ENCODE peak calls at places on chromosomes 4 and X, in four cellular contexts. One of them, this sample, is unnamed.
A peak's percentile ranks its signal among the peaks of the same experiment; 100 is the strongest.

GRCh38 chr4:168585168-168586091 is 88.6 kb downstream of the PALLD start:
- DNase-seq in central memory CD4-positive, alpha-beta T cell: no peak
- DNase-seq in GM04504: no peak
- DNase-seq in upper lobe of right lung: peak; percentile 76
- DNase-seq in this sample: peak; percentile 93

GRCh38 chr4:23906839-23907238 is 17.0 kb upstream of the PPARGC1A start:
- DNase-seq in upper lobe of right lung: no peak
- DNase-seq in GM04504: no peak
- DNase-seq in central memory CD4-positive, alpha-beta T cell: no peak
- DNase-seq in this sample: no peak

GRCh38 chrX:151596282-151596681 is 32.8 kb downstream of the PASD1 start:
- DNase-seq in upper lobe of right lung: no peak
- DNase-seq in GM04504: no peak
- DNase-seq in central memory CD4-positive, alpha-beta T cell: no peak
- DNase-seq in this sample: no peak

GRCh38 chr4:4771160-4771559 is 88.3 kb upstream of the MSX1 start:
- DNase-seq in GM04504: no peak
- DNase-seq in upper lobe of right lung: no peak
- DNase-seq in central memory CD4-positive, alpha-beta T cell: no peak
- DNase-seq in this sample: no peak

GRCh38 chr4:156154978-156155377 is 201.3 kb upstream of the CTSO start:
- DNase-seq in upper lobe of right lung: no peak
- DNase-seq in GM04504: no peak
- DNase-seq in central memory CD4-positive, alpha-beta T cell: no peak
- DNase-seq in this sample: no peak

GRCh38 chr4:13917010-13917409 is 289.5 kb upstream of the BOD1L1 start:
- DNase-seq in GM04504: peak; percentile 86
- DNase-seq in upper lobe of right lung: no peak
- DNase-seq in central memory CD4-positive, alpha-beta T cell: no peak
- DNase-seq in this sample: no peak

GRCh38 chrX:78333521-78333920 is 6.1 kb upstream of the CYSLTR1 start:
- DNase-seq in central memory CD4-positive, alpha-beta T cell: peak; percentile 68
- DNase-seq in GM04504: no peak
- DNase-seq in upper lobe of right lung: no peak
- DNase-seq in this sample: no peak

GRCh38 chr4:168558587-168558986 is 61.7 kb downstream of the PALLD start:
- DNase-seq in GM04504: no peak
- DNase-seq in upper lobe of right lung: no peak
- DNase-seq in central memory CD4-positive, alpha-beta T cell: no peak
- DNase-seq in this sample: no peak

GRCh38 chrX:126141014-126141413 is 25.1 kb downstream of the DCAF12L2 start:
- DNase-seq in upper lobe of right lung: no peak
- DNase-seq in GM04504: no peak
- DNase-seq in central memory CD4-positive, alpha-beta T cell: no peak
- DNase-seq in this sample: no peak

GRCh38 chrX:20421275-20421674 is 154.6 kb upstream of the RPS6KA3 start:
- DNase-seq in central memory CD4-positive, alpha-beta T cell: no peak
- DNase-seq in upper lobe of right lung: no peak
- DNase-seq in GM04504: no peak
- DNase-seq in this sample: no peak

GRCh38 chr4:53479731-53480525 is 102.5 kb downstream of the FIP1L1 start:
- DNase-seq in upper lobe of right lung: no peak
- DNase-seq in central memory CD4-positive, alpha-beta T cell: no peak
- DNase-seq in GM04504: no peak
- DNase-seq in this sample: no peak

GRCh38 chr4:8589831-8590545 is 2.6 kb upstream of the CPZ start:
- DNase-seq in upper lobe of right lung: no peak
- DNase-seq in GM04504: no peak
- DNase-seq in central memory CD4-positive, alpha-beta T cell: no peak
- DNase-seq in this sample: no peak

GRCh38 chr4:148926861-148927260 is 484.6 kb upstream of the NR3C2 start:
- DNase-seq in upper lobe of right lung: no peak
- DNase-seq in central memory CD4-positive, alpha-beta T cell: no peak
- DNase-seq in GM04504: no peak
- DNase-seq in this sample: no peak

GRCh38 chrX:46574941-46575381 is 1.4 kb downstream of the CHST7 start:
- DNase-seq in upper lobe of right lung: peak; percentile 68
- DNase-seq in central memory CD4-positive, alpha-beta T cell: peak; percentile 48
- DNase-seq in GM04504: no peak
- DNase-seq in this sample: no peak

GRCh38 chrX:72663737-72664136 is 50.4 kb downstream of the PHKA1 start:
- DNase-seq in upper lobe of right lung: no peak
- DNase-seq in central memory CD4-positive, alpha-beta T cell: no peak
- DNase-seq in GM04504: no peak
- DNase-seq in this sample: no peak

GRCh38 chr4:13541720-13542576 is 2.4 kb downstream of the NKX3-2 start:
- DNase-seq in upper lobe of right lung: no peak
- DNase-seq in central memory CD4-positive, alpha-beta T cell: no peak
- DNase-seq in GM04504: no peak
- DNase-seq in this sample: peak; percentile 78

GRCh38 chrX:110004210-110004609 is 1.3 kb downstream of the TMEM164 start:
- DNase-seq in central memory CD4-positive, alpha-beta T cell: no peak
- DNase-seq in upper lobe of right lung: peak; percentile 75
- DNase-seq in GM04504: no peak
- DNase-seq in this sample: no peak

GRCh38 chr4:150080875-150081274 is 2.6 kb downstream of the DCLK2 start:
- DNase-seq in upper lobe of right lung: no peak
- DNase-seq in central memory CD4-positive, alpha-beta T cell: no peak
- DNase-seq in GM04504: no peak
- DNase-seq in this sample: no peak

GRCh38 chr4:168710353-168710946 is 213.6 kb downstream of the PALLD start:
- DNase-seq in upper lobe of right lung: no peak
- DNase-seq in central memory CD4-positive, alpha-beta T cell: no peak
- DNase-seq in GM04504: no peak
- DNase-seq in this sample: no peak

GRCh38 chrX:84907324-84907946 is 96.2 kb upstream of the APOOL start:
- DNase-seq in central memory CD4-positive, alpha-beta T cell: no peak
- DNase-seq in upper lobe of right lung: no peak
- DNase-seq in GM04504: no peak
- DNase-seq in this sample: no peak

GRCh38 chrX:104112326-104112951 is at the start of gene ZCCHC18:
- DNase-seq in central memory CD4-positive, alpha-beta T cell: peak; percentile 38
- DNase-seq in upper lobe of right lung: peak; percentile 67
- DNase-seq in GM04504: no peak
- DNase-seq in this sample: peak; percentile 78

GRCh38 chr4:108342325-108342986 is 173.7 kb upstream of the LEF1 start:
- DNase-seq in upper lobe of right lung: no peak
- DNase-seq in central memory CD4-positive, alpha-beta T cell: peak; percentile 54
- DNase-seq in GM04504: no peak
- DNase-seq in this sample: no peak

GRCh38 chr4:16750216-16750615 is 148.2 kb downstream of the LDB2 start:
- DNase-seq in central memory CD4-positive, alpha-beta T cell: no peak
- DNase-seq in upper lobe of right lung: no peak
- DNase-seq in GM04504: no peak
- DNase-seq in this sample: no peak

GRCh38 chr4:14620567-14621138 is 381.6 kb upstream of the CPEB2 start:
- DNase-seq in upper lobe of right lung: no peak
- DNase-seq in central memory CD4-positive, alpha-beta T cell: no peak
- DNase-seq in GM04504: no peak
- DNase-seq in this sample: no peak